ENCODE peak calls at places on chromosomes 6 and 20, in four cellular contexts. One of them, this sample, is unnamed.
A peak's percentile ranks its signal among the peaks of the same experiment; 100 is the strongest.

GRCh38 chr20:50481741-50482140 is 28.4 kb upstream of the PTPN1 start:
- DNase-seq in GM23338: no peak
- DNase-seq in stomach: no peak
- DNase-seq in Panc1: no peak
- DNase-seq in this sample: no peak

GRCh38 chr20:25205277-25206062 is 10.0 kb downstream of the ENTPD6 start:
- DNase-seq in GM23338: no peak
- DNase-seq in stomach: peak; percentile 17
- DNase-seq in Panc1: no peak
- DNase-seq in this sample: no peak

GRCh38 chr20:50100552-50100951 is 12.4 kb downstream of the UBE2V1 start:
- DNase-seq in GM23338: no peak
- DNase-seq in stomach: no peak
- DNase-seq in Panc1: no peak
- DNase-seq in this sample: no peak

GRCh38 chr20:37901667-37902503 is 1.0 kb upstream of the VSTM2L start:
- DNase-seq in GM23338: peak; percentile 82
- DNase-seq in stomach: peak; percentile 53
- DNase-seq in Panc1: peak; percentile 63
- DNase-seq in this sample: no peak

GRCh38 chr6:1627884-1628550 is 18.3 kb downstream of the FOXC1 start:
- DNase-seq in GM23338: no peak
- DNase-seq in stomach: no peak
- DNase-seq in Panc1: no peak
- DNase-seq in this sample: no peak

GRCh38 chr6:41040101-41040910 is 1.3 kb upstream of the UNC5CL start:
- DNase-seq in GM23338: no peak
- DNase-seq in stomach: peak; percentile 37
- DNase-seq in Panc1: no peak
- DNase-seq in this sample: no peak

GRCh38 chr20:19961298-19961697 is 55.9 kb upstream of the NAA20 start:
- DNase-seq in GM23338: peak; percentile 27
- DNase-seq in stomach: no peak
- DNase-seq in Panc1: no peak
- DNase-seq in this sample: no peak

GRCh38 chr6:75155586-75155985 is 50.3 kb downstream of the COL12A1 start:
- DNase-seq in GM23338: no peak
- DNase-seq in stomach: no peak
- DNase-seq in Panc1: no peak
- DNase-seq in this sample: no peak

GRCh38 chr6:140462495-140463311 is 1088.3 kb upstream of the CITED2 start:
- DNase-seq in GM23338: peak; percentile 62
- DNase-seq in stomach: no peak
- DNase-seq in Panc1: no peak
- DNase-seq in this sample: no peak

GRCh38 chr20:45935416-45936046 is 1.0 kb downstream of the PCIF1 start:
- DNase-seq in GM23338: no peak
- DNase-seq in stomach: no peak
- DNase-seq in Panc1: no peak
- DNase-seq in this sample: no peak

GRCh38 chr6:47247227-47247797 is 62.4 kb downstream of the TNFRSF21 start:
- DNase-seq in GM23338: no peak
- DNase-seq in stomach: no peak
- DNase-seq in Panc1: no peak
- DNase-seq in this sample: no peak

GRCh38 chr20:6142348-6142993 is 19.6 kb upstream of the FERMT1 start:
- DNase-seq in GM23338: peak; percentile 86
- DNase-seq in stomach: peak; percentile 46
- DNase-seq in Panc1: peak; percentile 33
- DNase-seq in this sample: peak; percentile 59

GRCh38 chr20:63772781-63773520 is 33.4 kb downstream of the SLC2A4RG start:
- DNase-seq in GM23338: no peak
- DNase-seq in stomach: no peak
- DNase-seq in Panc1: no peak
- DNase-seq in this sample: no peak

GRCh38 chr20:49252556-49253350 is 25.1 kb downstream of the ZNFX1 start:
- DNase-seq in GM23338: no peak
- DNase-seq in stomach: no peak
- DNase-seq in Panc1: no peak
- DNase-seq in this sample: no peak

GRCh38 chr6:54697423-54697822 is 149.1 kb upstream of the FAM83B start:
- DNase-seq in GM23338: peak; percentile 48
- DNase-seq in stomach: no peak
- DNase-seq in Panc1: no peak
- DNase-seq in this sample: no peak

GRCh38 chr20:57957397-57958049 is 247.7 kb upstream of the PMEPA1 start:
- DNase-seq in GM23338: no peak
- DNase-seq in stomach: no peak
- DNase-seq in Panc1: no peak
- DNase-seq in this sample: no peak

GRCh38 chr6:85676086-85676729 is 33.5 kb upstream of the SYNCRIP start:
- DNase-seq in GM23338: no peak
- DNase-seq in stomach: no peak
- DNase-seq in Panc1: no peak
- DNase-seq in this sample: no peak

GRCh38 chr20:48574383-48574782 is 253.4 kb downstream of the PREX1 start:
- DNase-seq in GM23338: peak; percentile 44
- DNase-seq in stomach: no peak
- DNase-seq in Panc1: no peak
- DNase-seq in this sample: no peak

GRCh38 chr6:53603381-53604121 is 58.6 kb upstream of the GCLC start:
- DNase-seq in GM23338: no peak
- DNase-seq in stomach: no peak
- DNase-seq in Panc1: no peak
- DNase-seq in this sample: no peak

GRCh38 chr6:3061501-3061941 is 6.8 kb upstream of the RIPK1 start:
- DNase-seq in GM23338: no peak
- DNase-seq in stomach: no peak
- DNase-seq in Panc1: no peak
- DNase-seq in this sample: no peak

GRCh38 chr6:113634352-113635163 is 222.6 kb upstream of the MARCKS start:
- DNase-seq in GM23338: no peak
- DNase-seq in stomach: no peak
- DNase-seq in Panc1: no peak
- DNase-seq in this sample: no peak

GRCh38 chr20:62938105-62938888 is at the start of gene GID8:
- DNase-seq in GM23338: peak; percentile 65
- DNase-seq in stomach: peak; percentile 60
- DNase-seq in Panc1: no peak
- DNase-seq in this sample: no peak

GRCh38 chr6:105135907-105136432 is 43.8 kb downstream of the POPDC3 start:
- DNase-seq in GM23338: peak; percentile 36
- DNase-seq in stomach: no peak
- DNase-seq in Panc1: no peak
- DNase-seq in this sample: no peak

GRCh38 chr6:105545947-105546710 is 143.2 kb upstream of the PREP start:
- DNase-seq in GM23338: no peak
- DNase-seq in stomach: no peak
- DNase-seq in Panc1: no peak
- DNase-seq in this sample: no peak

GRCh38 chr6:84967389-84967788 is 203.0 kb upstream of the TBX18 start:
- DNase-seq in GM23338: peak; percentile 86
- DNase-seq in stomach: no peak
- DNase-seq in Panc1: peak; percentile 15
- DNase-seq in this sample: no peak

GRCh38 chr6:96784650-96785049 is 52.6 kb downstream of the GPR63 start:
- DNase-seq in GM23338: no peak
- DNase-seq in stomach: no peak
- DNase-seq in Panc1: no peak
- DNase-seq in this sample: no peak

GRCh38 chr6:329888-330691 is 37.8 kb downstream of the DUSP22 start:
- DNase-seq in GM23338: peak; percentile 65
- DNase-seq in stomach: no peak
- DNase-seq in Panc1: no peak
- DNase-seq in this sample: no peak

GRCh38 chr6:133548409-133548808 is 307.3 kb downstream of the EYA4 start:
- DNase-seq in GM23338: peak; percentile 25
- DNase-seq in stomach: peak; percentile 58
- DNase-seq in Panc1: no peak
- DNase-seq in this sample: no peak
- TF ChIP-seq POLR2AphosphoS5 in GM23338: no peak
- TF ChIP-seq POLR2AphosphoS5 in stomach: peak; percentile 71
- TF ChIP-seq POLR2AphosphoS5 in Panc1: no peak
- TF ChIP-seq POLR2AphosphoS5 in this sample: no peak

GRCh38 chr6:25582101-25582500 is 69.9 kb upstream of the SCGN start:
- DNase-seq in GM23338: no peak
- DNase-seq in stomach: no peak
- DNase-seq in Panc1: no peak
- DNase-seq in this sample: no peak

GRCh38 chr6:25579902-25580495 is 72.0 kb upstream of the SCGN start:
- DNase-seq in GM23338: no peak
- DNase-seq in stomach: no peak
- DNase-seq in Panc1: no peak
- DNase-seq in this sample: no peak

GRCh38 chr6:25579484-25579883 is 72.5 kb upstream of the SCGN start:
- DNase-seq in GM23338: no peak
- DNase-seq in stomach: no peak
- DNase-seq in Panc1: no peak
- DNase-seq in this sample: no peak

GRCh38 chr6:25576920-25577319 is 75.1 kb upstream of the SCGN start:
- DNase-seq in GM23338: no peak
- DNase-seq in stomach: no peak
- DNase-seq in Panc1: no peak
- DNase-seq in this sample: no peak

GRCh38 chr6:25578538-25578937 is 73.5 kb upstream of the SCGN start:
- DNase-seq in GM23338: no peak
- DNase-seq in stomach: no peak
- DNase-seq in Panc1: no peak
- DNase-seq in this sample: no peak
- H3K4me3 ChIP-seq in GM23338: no peak overlapping the region
- H3K4me3 ChIP-seq in stomach: no peak overlapping the region
- H3K4me3 ChIP-seq in Panc1: no peak overlapping the region
- H3K4me3 ChIP-seq in this sample: no peak overlapping the region

GRCh38 chr6:34661379-34661778 is 35.2 kb downstream of the ILRUN start:
- DNase-seq in GM23338: no peak
- DNase-seq in stomach: no peak
- DNase-seq in Panc1: no peak
- DNase-seq in this sample: no peak
- TF ChIP-seq POLR2AphosphoS5 in GM23338: no peak
- TF ChIP-seq POLR2AphosphoS5 in stomach: no peak
- TF ChIP-seq POLR2AphosphoS5 in Panc1: no peak
- TF ChIP-seq POLR2AphosphoS5 in this sample: no peak

GRCh38 chr6:42572523-42572922 is 8.7 kb downstream of the UBR2 start:
- DNase-seq in GM23338: no peak
- DNase-seq in stomach: no peak
- DNase-seq in Panc1: no peak
- DNase-seq in this sample: no peak

GRCh38 chr6:42569102-42570028 is 5.5 kb downstream of the UBR2 start:
- DNase-seq in GM23338: no peak
- DNase-seq in stomach: no peak
- DNase-seq in Panc1: no peak
- DNase-seq in this sample: no peak

GRCh38 chr6:42566614-42567208 is 2.9 kb downstream of the UBR2 start:
- DNase-seq in GM23338: no peak
- DNase-seq in stomach: no peak
- DNase-seq in Panc1: no peak
- DNase-seq in this sample: no peak

DNA sequence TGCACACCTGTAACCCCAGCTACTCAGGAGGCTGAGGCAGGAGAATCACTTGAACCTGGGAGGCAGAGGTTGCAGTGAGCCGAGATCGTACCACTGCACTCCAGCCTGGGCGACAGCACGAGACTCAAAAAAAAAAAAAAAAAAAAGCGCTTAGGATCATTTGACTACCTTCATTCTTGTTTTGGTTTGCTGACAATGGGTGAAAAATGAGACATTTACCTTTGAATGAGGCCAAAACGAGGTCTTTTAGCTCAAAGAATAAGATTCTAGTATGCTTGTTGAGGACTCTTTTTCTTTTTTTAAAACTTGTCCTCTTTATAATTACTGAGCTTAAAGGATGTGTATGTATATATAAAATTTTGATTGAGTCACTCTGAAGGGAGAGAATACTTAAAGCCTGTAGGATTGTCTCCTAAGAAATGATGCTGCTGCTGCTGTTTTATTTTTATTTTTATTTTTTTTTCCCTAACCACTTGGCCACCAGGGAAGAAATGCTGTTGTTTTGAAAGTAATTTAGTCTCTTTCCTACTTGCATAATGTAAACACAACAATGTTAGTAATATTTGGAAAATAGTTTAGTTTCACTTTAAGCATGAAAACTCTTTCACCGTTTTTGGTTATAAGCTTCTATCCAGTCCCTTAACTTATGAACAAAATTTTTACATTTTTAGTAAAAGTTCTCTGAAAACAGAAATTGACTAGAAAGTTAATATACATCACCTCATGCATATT is 7.9 kb downstream of the UBR2 start:
- DNase-seq in GM23338: peak; percentile 21
- DNase-seq in stomach: no peak
- DNase-seq in Panc1: no peak
- DNase-seq in this sample: no peak
- H3K4me3 ChIP-seq in GM23338: no peak overlapping the region
- H3K4me3 ChIP-seq in stomach: no peak overlapping the region
- H3K4me3 ChIP-seq in Panc1: no peak overlapping the region
- H3K4me3 ChIP-seq in this sample: no peak overlapping the region

GRCh38 chr6:57317060-57317943 is at the start of gene PRIM2:
- DNase-seq in GM23338: peak; percentile 93
- DNase-seq in stomach: peak; percentile 88
- DNase-seq in Panc1: peak; percentile 80
- DNase-seq in this sample: peak; percentile 45
- TF ChIP-seq POLR2AphosphoS5 in GM23338: peak; percentile 91
- TF ChIP-seq POLR2AphosphoS5 in stomach: peak; percentile 56
- TF ChIP-seq POLR2AphosphoS5 in Panc1: peak; percentile 97
- TF ChIP-seq POLR2AphosphoS5 in this sample: peak; percentile 98

DNA sequence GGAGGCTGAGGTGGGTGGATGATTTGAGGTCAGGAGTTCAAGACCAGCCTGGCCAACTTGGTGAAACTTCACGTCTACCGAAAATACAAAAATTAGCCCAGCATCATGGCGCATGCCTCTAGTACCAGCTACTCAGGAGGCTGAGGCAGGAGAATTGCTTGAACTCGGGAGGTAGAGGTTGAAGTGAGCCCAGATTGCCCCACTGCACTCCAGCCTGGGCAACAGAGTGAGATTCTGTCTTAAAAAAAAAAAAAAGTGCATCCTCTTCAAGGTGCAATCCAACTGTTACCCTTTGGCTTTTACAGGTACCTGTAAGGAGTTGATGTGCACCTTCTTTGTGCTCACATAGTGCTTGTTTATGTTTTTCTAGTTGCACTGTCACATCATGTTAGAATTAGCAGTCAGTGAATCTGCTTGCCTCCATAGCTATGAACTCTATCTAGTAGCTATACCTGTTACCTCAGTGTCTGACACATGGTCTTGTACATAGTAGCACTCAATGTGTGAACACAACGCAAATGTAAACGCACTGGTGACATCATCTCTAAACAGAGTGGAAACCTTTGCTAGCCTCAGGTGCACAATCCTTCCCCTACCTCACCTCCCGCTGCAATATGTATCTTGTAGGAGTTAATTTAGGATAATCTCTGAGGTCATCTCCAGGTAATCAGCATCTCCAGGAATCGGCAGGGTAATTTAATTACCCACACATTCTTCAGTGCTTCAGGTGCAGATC is 9.7 kb downstream of the MSH5 start:
- DNase-seq in GM23338: no peak
- DNase-seq in stomach: no peak
- DNase-seq in Panc1: no peak
- DNase-seq in this sample: no peak
- H3K4me3 ChIP-seq in GM23338: no peak overlapping the region
- H3K4me3 ChIP-seq in stomach: no peak overlapping the region
- H3K4me3 ChIP-seq in Panc1: no peak overlapping the region
- H3K4me3 ChIP-seq in this sample: no peak overlapping the region

This sample was measured in SK-N-MC.